ENCODE peak calls at places on chromosomes 16 and 17, in six cellular contexts. F is IMR-90, W is H9, R is mesendoderm, P is neuronal stem cell, S is mesenchymal stem cell. O is an unnamed sample.

GRCh38 chr17:4536259-4536741 is 18.9 kb downstream of the MYBBP1A start:
- DNase-seq in R (peak; percentile 65), F (no peak), W (peak; percentile 72), P (no peak), S (peak; percentile 30), O (peak; percentile 75)

GRCh38 chr17:79990051-79990592 is 45.5 kb downstream of the TBC1D16 start:
- DNase-seq in S (no peak), P (no peak), W (no peak), R (no peak), F (no peak), O (no peak)

GRCh38 chr16:72042157-72042660 is 12.1 kb upstream of the HP start:
- DNase-seq in P (no peak), S (no peak), F (no peak), W (no peak), R (no peak), O (no peak)

GRCh38 chr16:19153876-19154275 is 14.2 kb upstream of the SYT17 start:
- DNase-seq in R (no peak), P (no peak), S (peak; percentile 16), F (peak; percentile 13), W (no peak), O (no peak)

GRCh38 chr17:79160980-79161621 is 86.5 kb downstream of the ENGASE start:
- DNase-seq in F (no peak), W (peak; percentile 58), R (peak; percentile 90), P (no peak), S (no peak), O (no peak)

GRCh38 chr17:19482571-19482970 is 51.1 kb upstream of the SLC47A1 start:
- DNase-seq in R (peak; percentile 90), F (peak; percentile 53), S (peak; percentile 39), W (no peak), P (no peak), O (no peak)

GRCh38 chr17:78281249-78281865 is 49.9 kb downstream of the TMEM235 start:
- DNase-seq in R (no peak), S (no peak), F (peak; percentile 22), W (peak; percentile 43), P (no peak), O (no peak)

GRCh38 chr17:74437702-74438101 is 5.8 kb downstream of the GPRC5C start:
- DNase-seq in F (no peak), R (peak; percentile 39), P (no peak), W (no peak), S (no peak), O (no peak)

GRCh38 chr17:82100502-82101298 is 2.7 kb upstream of the FASN start:
- DNase-seq in F (no peak), S (no peak), W (no peak), R (no peak), P (no peak), O (no peak)

GRCh38 chr17:43766413-43767052 is 7.9 kb upstream of the SOST start:
- DNase-seq in R (peak; percentile 62), S (peak; percentile 54), W (peak; percentile 68), F (peak; percentile 51), P (peak; percentile 68), O (peak; percentile 86)

DNA sequence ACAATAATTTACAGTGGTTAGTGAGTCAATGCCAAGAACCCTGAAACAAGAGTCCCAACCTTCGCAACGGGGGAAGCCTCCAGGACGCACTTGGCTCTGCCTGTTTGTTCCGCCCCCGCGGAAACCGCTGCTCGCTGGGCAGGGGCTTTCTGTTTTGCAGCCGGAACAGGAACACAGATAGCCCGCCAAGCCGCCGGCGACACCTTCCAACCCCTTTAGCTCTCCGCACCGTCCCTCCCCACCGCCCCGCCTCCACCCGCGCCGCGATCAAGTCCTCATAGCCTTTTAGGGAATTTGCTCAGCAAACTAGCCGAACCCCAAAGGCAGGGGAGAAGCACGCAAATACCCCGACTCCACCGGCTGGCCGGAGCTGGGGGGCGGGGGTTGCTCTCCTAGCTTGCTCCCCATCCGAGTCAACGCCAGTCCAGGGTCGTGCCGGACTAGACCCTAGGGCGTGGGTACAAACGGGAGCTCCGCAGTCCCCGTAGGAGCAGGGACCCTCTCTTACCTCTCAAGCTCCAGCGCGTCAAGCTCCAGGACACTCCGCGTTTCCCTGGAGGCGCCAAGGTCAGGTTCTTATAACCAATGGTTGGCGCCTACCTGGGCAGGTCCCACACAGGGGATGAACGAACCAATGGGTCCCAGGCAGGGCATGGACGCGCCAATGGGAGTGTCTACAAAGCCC is at the start of gene SLFN13:
- DNase-seq in W (peak; percentile 94), R (peak; percentile 97), P (peak; percentile 58), S (peak; percentile 24), F (peak; percentile 64), O (peak; percentile 73)
- H2BK15ac ChIP-seq in W (peak within 1 kb of the TSS; percentile 65), R (no peak within 1 kb of the TSS), P (no peak within 1 kb of the TSS), S (no peak within 1 kb of the TSS), F (peak within 1 kb of the TSS; percentile 59), O (peak within 1 kb of the TSS; percentile 61)

GRCh38 chr17:75550139-75550465 is 24.6 kb downstream of the LLGL2 start:
- DNase-seq in P (no peak), S (no peak), W (no peak), R (no peak), F (no peak), O (no peak)
- H2BK15ac ChIP-seq in P (peak overlapping the region; percentile 99), S (no peak overlapping the region), W (no peak overlapping the region), R (no peak overlapping the region), F (no peak overlapping the region), O (no peak overlapping the region)

GRCh38 chr16:88357306-88358032 is 25.3 kb upstream of the ZNF469 start:
- DNase-seq in R (no peak), P (no peak), F (no peak), S (no peak), W (no peak), O (no peak)

GRCh38 chr16:88356124-88356726 is 26.5 kb upstream of the ZNF469 start:
- DNase-seq in R (no peak), S (peak; percentile 27), W (no peak), F (peak; percentile 17), P (no peak), O (no peak)

GRCh38 chr16:88359008-88359407 is 23.8 kb upstream of the ZNF469 start:
- DNase-seq in P (no peak), S (no peak), F (no peak), R (no peak), W (no peak), O (no peak)

GRCh38 chr16:88356727-88357199 is 26.0 kb upstream of the ZNF469 start:
- DNase-seq in P (no peak), F (no peak), S (no peak), R (no peak), W (no peak), O (no peak)

GRCh38 chr16:88358033-88358481 is 24.7 kb upstream of the ZNF469 start:
- DNase-seq in P (no peak), R (no peak), F (no peak), W (no peak), S (no peak), O (no peak)
- H2BK15ac ChIP-seq in P (no peak overlapping the region), R (no peak overlapping the region), F (no peak overlapping the region), W (no peak overlapping the region), S (no peak overlapping the region), O (no peak overlapping the region)

GRCh38 chr16:67480833-67481560 is at the start of gene ATP6V0D1:
- DNase-seq in R (peak; percentile 98), S (peak; percentile 97), F (peak; percentile 97), W (peak; percentile 98), P (peak; percentile 98), O (peak; percentile 95)
- H2BK15ac ChIP-seq in R (no peak within 1 kb of the TSS), S (peak within 1 kb of the TSS; percentile 70), F (peak within 1 kb of the TSS; percentile 1), W (no peak within 1 kb of the TSS), P (no peak within 1 kb of the TSS), O (no peak within 1 kb of the TSS)

DNA sequence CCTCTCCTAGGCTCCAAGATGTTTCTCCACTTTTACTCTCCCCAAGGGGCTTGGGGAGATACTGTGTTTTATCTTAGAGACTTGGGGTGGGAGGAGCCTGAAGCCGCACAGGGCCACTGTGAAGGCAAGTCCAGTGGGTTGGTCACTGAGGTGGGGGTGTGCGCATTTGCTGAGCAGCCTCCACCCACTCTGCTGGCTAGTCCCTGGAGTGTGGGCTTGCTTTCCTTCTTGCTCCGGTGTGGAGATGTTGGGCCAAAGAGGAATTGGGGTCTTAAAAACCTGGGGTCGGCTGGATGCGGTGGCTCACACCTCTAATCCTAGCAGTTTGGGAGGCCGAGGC is 4.0 kb upstream of the CLDN9 start:
- DNase-seq in S (no peak), R (no peak), W (no peak), F (no peak), P (no peak), O (no peak)
- H2BK15ac ChIP-seq in S (no peak overlapping the region), R (no peak overlapping the region), W (no peak overlapping the region), F (no peak overlapping the region), P (no peak overlapping the region), O (no peak overlapping the region)

DNA sequence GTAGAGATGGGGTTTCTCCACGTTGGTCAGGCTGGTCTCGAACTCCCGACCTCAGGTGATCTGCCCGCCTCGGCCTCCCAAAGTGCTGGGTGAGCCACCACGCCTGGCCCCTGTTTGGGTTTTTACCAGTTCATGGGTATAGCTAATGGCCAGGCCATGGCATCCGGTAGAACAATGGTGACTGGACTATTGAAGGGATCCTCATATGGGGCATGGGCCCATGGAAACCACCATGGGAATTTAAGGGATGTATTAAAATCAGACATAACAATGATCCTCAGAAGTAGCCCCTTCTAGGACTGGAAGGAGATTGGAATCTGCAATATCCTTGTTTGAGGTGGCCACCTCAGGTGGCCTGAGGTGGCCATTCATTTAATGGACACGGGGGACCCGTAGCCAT is 17.5 kb upstream of the GUCY2D start:
- DNase-seq in F (no peak), W (no peak), P (no peak), S (no peak), R (no peak), O (no peak)
- H2BK15ac ChIP-seq in F (no peak overlapping the region), W (no peak overlapping the region), P (no peak overlapping the region), S (no peak overlapping the region), R (no peak overlapping the region), O (no peak overlapping the region)